ENCODE peak calls at places on chromosome 7, in four cellular contexts. J is substantia nigra, H is COR-L47, R is caudate nucleus. M is an unnamed sample.

GRCh38 chr7:20307901-20308300 is 22.8 kb upstream of the ITGB8 start:
- DNase-seq in R (no peak), H (no peak), J (peak), M (no peak)

GRCh38 chr7:148814938-148815559 is 69.0 kb downstream of the EZH2 start:
- DNase-seq in R (no peak), J (no peak), H (no peak), M (no peak)

GRCh38 chr7:12066004-12066403 is 145.1 kb upstream of the TMEM106B start:
- DNase-seq in J (no peak), H (no peak), R (no peak), M (no peak)

GRCh38 chr7:74287303-74288033 is 1.7 kb upstream of the CLIP2 start:
- DNase-seq in H (no peak), R (no peak), J (no peak), M (no peak)

GRCh38 chr7:66529889-66530615 is 98.6 kb upstream of the KCTD7 start:
- DNase-seq in J (no peak), H (no peak), R (no peak), M (no peak)

GRCh38 chr7:12990440-12990839 is 303.0 kb downstream of the ARL4A start:
- DNase-seq in J (no peak), R (no peak), H (no peak), M (no peak)

GRCh38 chr7:42208586-42208985 is 28.4 kb downstream of the GLI3 start:
- DNase-seq in J (no peak), H (no peak), R (no peak), M (no peak)

GRCh38 chr7:5670173-5670933 is 111.1 kb downstream of the RNF216 start:
- DNase-seq in R (no peak), H (no peak), J (no peak), M (no peak)

GRCh38 chr7:770786-771185 is 43.7 kb upstream of the PRKAR1B start:
- DNase-seq in R (no peak), H (no peak), J (no peak), M (no peak)

GRCh38 chr7:95684037-95684436 is 87.7 kb upstream of the PDK4 start:
- DNase-seq in R (no peak), J (no peak), H (peak), M (peak)

GRCh38 chr7:93245525-93246432 is 13.6 kb downstream of the VPS50 start:
- DNase-seq in H (no peak), J (no peak), R (no peak), M (peak)

GRCh38 chr7:107694395-107694794 is 33.8 kb downstream of the SLC26A4 start:
- DNase-seq in H (peak), R (no peak), J (no peak), M (no peak)

GRCh38 chr7:23093546-23093945 is 12.0 kb upstream of the KLHL7 start:
- DNase-seq in R (no peak), H (no peak), J (no peak), M (no peak)

GRCh38 chr7:146683439-146683838 is 566.8 kb downstream of the CNTNAP2 start:
- DNase-seq in J (no peak), H (no peak), R (no peak), M (no peak)

GRCh38 chr7:98294798-98295382 is 13.4 kb downstream of the BRI3 start:
- DNase-seq in J (no peak), R (no peak), H (peak), M (peak)

GRCh38 chr7:44325181-44325671 is at the start of gene CAMK2B:
- DNase-seq in H (peak), J (no peak), R (no peak), M (no peak)

GRCh38 chr7:129385116-129385515 is 49.1 kb upstream of the STRIP2 start:
- DNase-seq in H (no peak), R (no peak), J (no peak), M (no peak)

GRCh38 chr7:4809091-4809591 is 33.7 kb downstream of the AP5Z1 start:
- DNase-seq in H (no peak), J (no peak), R (no peak), M (no peak)

GRCh38 chr7:96273716-96274115 is 48.2 kb downstream of the SLC25A13 start:
- DNase-seq in H (no peak), R (no peak), J (no peak), M (no peak)

GRCh38 chr7:85023066-85023687 is 163.7 kb downstream of the SEMA3D start:
- DNase-seq in R (no peak), J (no peak), H (no peak), M (peak)

GRCh38 chr7:25863727-25864116 is 288.3 kb upstream of the NFE2L3 start:
- DNase-seq in J (no peak), H (no peak), R (no peak), M (no peak)

GRCh38 chr7:159005618-159006017 is 139.0 kb downstream of the VIPR2 start:
- DNase-seq in H (no peak), R (no peak), J (no peak), M (no peak)

GRCh38 chr7:46745700-46746090 is 824.6 kb upstream of the IGFBP3 start:
- DNase-seq in H (no peak), J (no peak), R (no peak), M (no peak)

GRCh38 chr7:139776486-139777303 is 1.1 kb downstream of the HIPK2 start:
- DNase-seq in H (no peak), J (peak), R (no peak), M (peak)

GRCh38 chr7:139131622-139132021 is 22.1 kb upstream of the ZC3HAV1 start:
- DNase-seq in H (no peak), J (no peak), R (no peak), M (no peak)

GRCh38 chr7:156383526-156383925 is 257.0 kb upstream of the RNF32 start:
- DNase-seq in R (no peak), J (no peak), H (no peak), M (no peak)

GRCh38 chr7:15643000-15643705 is 43.3 kb downstream of the MEOX2 start:
- DNase-seq in H (no peak), R (no peak), J (no peak), M (no peak)

GRCh38 chr7:75626954-75627353 is 111.8 kb downstream of the HIP1 start:
- DNase-seq in H (no peak), R (no peak), J (no peak), M (no peak)

GRCh38 chr7:131889572-131890150 is 333.2 kb upstream of the PODXL start:
- DNase-seq in H (no peak), J (no peak), R (no peak), M (no peak)

GRCh38 chr7:5429253-5429856 is 5.7 kb upstream of the TNRC18 start:
- DNase-seq in J (peak), R (no peak), H (no peak), M (peak)

GRCh38 chr7:123624527-123625183 is 23.0 kb downstream of the ASB15 start:
- DNase-seq in R (no peak), H (no peak), J (no peak), M (peak)

GRCh38 chr7:141103847-141104429 is 30.1 kb downstream of the TMEM178B start:
- DNase-seq in J (no peak), R (no peak), H (no peak), M (no peak)

GRCh38 chr7:140348161-140348849 is 50.0 kb downstream of the SLC37A3 start:
- DNase-seq in J (no peak), R (no peak), H (no peak), M (no peak)

GRCh38 chr7:50333266-50333665 is 28.8 kb downstream of the IKZF1 start:
- DNase-seq in H (no peak), R (no peak), J (no peak), M (no peak)

GRCh38 chr7:22173884-22174573 is 182.9 kb downstream of the RAPGEF5 start:
- DNase-seq in J (no peak), R (no peak), H (no peak), M (no peak)

GRCh38 chr7:8436965-8437364 is 3.6 kb downstream of the NXPH1 start:
- DNase-seq in J (no peak), H (peak), R (no peak), M (peak)